ENCODE peak calls at places on chromosomes 3 and 15, in five cellular contexts. T is left cardiac atrium; H is hippocampal formation; O is activated naive CD8-positive, alpha-beta T cell treated with anti-CD3 and anti-CD28 coated beads, Interleukin-2, amount 50 U/mL, for 24 hours; S is SJSA1. Q is an unnamed sample.

GRCh38 chr3:106740116-106740515 is 637.1 kb upstream of the CCDC54 start:
- DNase-seq in T (no peak), H (no peak), O (no peak), S (no peak), Q (no peak)

GRCh38 chr15:98734472-98735284 is 86.3 kb downstream of the IGF1R start:
- DNase-seq in T (no peak), H (no peak), O (no peak), S (no peak), Q (no peak)

GRCh38 chr3:71372911-71373637 is 210.5 kb downstream of the FOXP1 start:
- DNase-seq in T (no peak), H (no peak), O (no peak), S (no peak), Q (no peak)

GRCh38 chr3:147699175-147699838 is 290.1 kb downstream of the ZIC1 start:
- DNase-seq in T (no peak), H (no peak), O (no peak), S (no peak), Q (no peak)

GRCh38 chr3:175778994-175779393 is 919.9 kb downstream of the NAALADL2 start:
- DNase-seq in T (no peak), H (no peak), O (no peak), S (no peak), Q (no peak)

GRCh38 chr15:31294067-31294466 is 32.6 kb upstream of the KLF13 start:
- DNase-seq in T (no peak), H (no peak), O (no peak), S (no peak), Q (no peak)

GRCh38 chr3:161222662-161223061 is 1.6 kb downstream of the NMD3 start:
- DNase-seq in T (no peak), H (no peak), O (no peak), S (no peak), Q (no peak)

GRCh38 chr15:51077565-51078153 is 17.0 kb downstream of the TNFAIP8L3 start:
- DNase-seq in T (peak), H (no peak), O (peak), S (no peak), Q (peak)

GRCh38 chr3:187737401-187738088 is 7.7 kb downstream of the BCL6 start:
- DNase-seq in T (peak), H (no peak), O (peak), S (peak), Q (peak)

GRCh38 chr3:178140491-178140890 is 395.7 kb upstream of the KCNMB2 start:
- DNase-seq in T (no peak), H (no peak), O (no peak), S (no peak), Q (no peak)

GRCh38 chr3:18237251-18238005 is 187.7 kb downstream of the SATB1 start:
- DNase-seq in T (no peak), H (no peak), O (no peak), S (no peak), Q (no peak)

GRCh38 chr15:74384566-74385441 is 17.4 kb upstream of the CYP11A1 start:
- DNase-seq in T (peak), H (no peak), O (peak), S (no peak), Q (no peak)

Q was measured in heart left ventricle.